ENCODE peak calls at places on chromosomes 2 and 18, in seven cellular contexts. A is left lung, L is AG10803, Z is GM23248, Y is left ventricle myocardium inferior, I is small intestine, G is skeletal muscle cell. K is an unnamed sample.

GRCh38 chr2:128260239-128261138 is 58.2 kb downstream of the HS6ST1 start:
- DNase-seq in A (no peak), L (peak; percentile 87), Z (peak; percentile 98), Y (no peak), I (no peak), G (peak; percentile 72), K (no peak)

GRCh38 chr2:182020319-182021055 is 34.8 kb downstream of the PPP1R1C start:
- DNase-seq in A (no peak), L (no peak), Z (peak; percentile 45), Y (no peak), I (no peak), G (no peak), K (no peak)

GRCh38 chr2:7280790-7281189 is 363.6 kb downstream of the RNF144A start:
- DNase-seq in A (no peak), L (no peak), Z (no peak), Y (no peak), I (no peak), G (no peak), K (no peak)

GRCh38 chr2:10039658-10040410 is 3.5 kb upstream of the KLF11 start:
- DNase-seq in A (no peak), L (peak; percentile 68), Z (peak; percentile 89), Y (no peak), I (no peak), G (no peak), K (no peak)

GRCh38 chr2:170711774-170712652 is 3.1 kb upstream of the SP5 start:
- DNase-seq in A (no peak), L (no peak), Z (no peak), Y (no peak), I (peak; percentile 28), G (no peak), K (peak; percentile 84)

GRCh38 chr2:20135631-20136050 is 84.2 kb upstream of the LAPTM4A start:
- DNase-seq in A (peak; percentile 68), L (peak; percentile 71), Z (peak; percentile 82), Y (peak; percentile 44), I (peak; percentile 67), G (no peak), K (peak; percentile 64)

GRCh38 chr2:239299218-239299939 is 101.4 kb downstream of the HDAC4 start:
- DNase-seq in A (peak; percentile 18), L (no peak), Z (no peak), Y (peak; percentile 5), I (peak; percentile 86), G (no peak), K (no peak)

GRCh38 chr2:38432827-38433606 is 55.9 kb upstream of the ATL2 start:
- DNase-seq in A (no peak), L (no peak), Z (no peak), Y (no peak), I (peak; percentile 93), G (no peak), K (peak; percentile 44)

GRCh38 chr2:113157108-113157896 is 16.5 kb upstream of the PSD4 start:
- DNase-seq in A (peak; percentile 54), L (no peak), Z (peak; percentile 58), Y (no peak), I (peak; percentile 68), G (no peak), K (peak; percentile 87)

DNA sequence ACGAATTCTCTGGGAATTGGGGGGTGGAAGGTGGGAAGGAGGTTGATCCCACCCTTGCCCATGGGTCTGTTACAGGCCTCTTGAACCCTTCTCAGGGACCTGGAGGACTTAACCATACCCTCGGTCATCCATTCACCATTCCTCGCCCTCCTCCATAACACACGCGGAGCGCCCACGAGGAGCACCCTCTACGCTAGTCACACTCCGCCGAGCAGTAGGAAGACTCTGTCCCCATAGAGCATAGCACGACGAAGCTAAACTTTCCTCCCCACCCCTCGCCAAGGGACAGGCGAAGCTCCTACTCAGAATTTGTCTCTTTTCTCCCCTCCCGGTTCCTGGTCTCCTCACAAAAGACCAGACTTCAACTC is 611 bp upstream of the ITSN2 start:
- DNase-seq in A (no peak), L (no peak), Z (no peak), Y (no peak), I (no peak), G (no peak), K (no peak)
- H3K4me3 ChIP-seq in A (peak overlapping the region; percentile 92), L (peak overlapping the region; percentile 79), Z (peak overlapping the region; percentile 87), Y (peak overlapping the region; percentile 93), I (no peak overlapping the region), G (peak overlapping the region; percentile 85), K (peak overlapping the region; percentile 90)

GRCh38 chr2:94870392-94871225 is 621 bp upstream of the TEKT4 start:
- DNase-seq in A (no peak), L (no peak), Z (no peak), Y (peak; percentile 9), I (no peak), G (no peak), K (peak; percentile 22)

GRCh38 chr2:94872088-94872618 is 923 bp downstream of the TEKT4 start:
- DNase-seq in A (no peak), L (no peak), Z (no peak), Y (no peak), I (no peak), G (no peak), K (no peak)

GRCh38 chr2:94869552-94870391 is 1.5 kb upstream of the TEKT4 start:
- DNase-seq in A (no peak), L (no peak), Z (no peak), Y (no peak), I (no peak), G (no peak), K (no peak)

GRCh38 chr2:94872676-94873361 is 1.6 kb downstream of the TEKT4 start:
- DNase-seq in A (no peak), L (no peak), Z (no peak), Y (peak; percentile 7), I (no peak), G (no peak), K (no peak)

DNA sequence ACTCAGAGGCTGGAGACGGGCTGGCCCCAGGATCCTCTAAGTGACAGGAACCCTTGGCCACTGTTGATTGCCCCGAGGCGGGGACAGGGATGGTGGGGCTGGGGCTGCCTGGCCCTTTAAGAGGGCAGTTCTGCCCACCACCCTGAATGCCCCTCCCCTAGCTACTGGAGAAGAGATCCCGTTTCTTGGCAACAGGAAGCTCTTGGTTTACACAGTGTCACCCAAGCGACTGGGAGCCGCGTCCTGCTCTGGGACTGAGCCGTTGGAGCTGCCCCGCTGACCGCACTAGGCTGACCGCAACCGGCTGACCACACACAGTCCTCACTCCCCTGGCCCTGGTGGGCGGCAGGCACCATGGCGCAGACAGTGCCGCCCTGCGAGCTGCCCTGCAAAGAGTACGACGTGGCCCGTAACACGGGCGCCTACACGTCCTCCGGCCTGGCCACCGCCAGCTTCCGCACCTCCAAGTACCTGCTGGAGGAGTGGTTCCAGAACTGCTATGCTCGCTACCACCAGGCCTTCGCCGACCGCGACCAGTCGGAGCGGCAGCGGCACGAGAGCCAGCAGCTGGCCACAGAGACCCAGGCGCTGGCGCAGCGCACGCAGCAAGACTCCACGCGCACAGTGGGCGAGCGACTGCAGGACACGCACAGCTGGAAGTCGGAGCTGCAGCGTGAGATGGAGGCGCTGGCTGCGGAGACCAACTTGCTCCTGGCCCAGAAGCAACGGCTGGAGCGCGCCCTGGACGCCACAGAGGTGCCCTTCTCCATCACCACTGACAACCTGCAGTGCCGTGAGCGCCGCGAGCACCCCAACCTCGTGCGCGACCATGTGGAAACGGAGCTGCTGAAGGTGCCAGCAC is at the start of gene TEKT4:
- DNase-seq in A (no peak), L (no peak), Z (peak; percentile 10), Y (peak; percentile 10), I (no peak), G (no peak), K (no peak)
- H3K4me3 ChIP-seq in A (no peak within 1 kb of the TSS), L (no peak within 1 kb of the TSS), Z (no peak within 1 kb of the TSS), Y (peak within 1 kb of the TSS; percentile 19), I (no peak within 1 kb of the TSS), G (no peak within 1 kb of the TSS), K (no peak within 1 kb of the TSS)

DNA sequence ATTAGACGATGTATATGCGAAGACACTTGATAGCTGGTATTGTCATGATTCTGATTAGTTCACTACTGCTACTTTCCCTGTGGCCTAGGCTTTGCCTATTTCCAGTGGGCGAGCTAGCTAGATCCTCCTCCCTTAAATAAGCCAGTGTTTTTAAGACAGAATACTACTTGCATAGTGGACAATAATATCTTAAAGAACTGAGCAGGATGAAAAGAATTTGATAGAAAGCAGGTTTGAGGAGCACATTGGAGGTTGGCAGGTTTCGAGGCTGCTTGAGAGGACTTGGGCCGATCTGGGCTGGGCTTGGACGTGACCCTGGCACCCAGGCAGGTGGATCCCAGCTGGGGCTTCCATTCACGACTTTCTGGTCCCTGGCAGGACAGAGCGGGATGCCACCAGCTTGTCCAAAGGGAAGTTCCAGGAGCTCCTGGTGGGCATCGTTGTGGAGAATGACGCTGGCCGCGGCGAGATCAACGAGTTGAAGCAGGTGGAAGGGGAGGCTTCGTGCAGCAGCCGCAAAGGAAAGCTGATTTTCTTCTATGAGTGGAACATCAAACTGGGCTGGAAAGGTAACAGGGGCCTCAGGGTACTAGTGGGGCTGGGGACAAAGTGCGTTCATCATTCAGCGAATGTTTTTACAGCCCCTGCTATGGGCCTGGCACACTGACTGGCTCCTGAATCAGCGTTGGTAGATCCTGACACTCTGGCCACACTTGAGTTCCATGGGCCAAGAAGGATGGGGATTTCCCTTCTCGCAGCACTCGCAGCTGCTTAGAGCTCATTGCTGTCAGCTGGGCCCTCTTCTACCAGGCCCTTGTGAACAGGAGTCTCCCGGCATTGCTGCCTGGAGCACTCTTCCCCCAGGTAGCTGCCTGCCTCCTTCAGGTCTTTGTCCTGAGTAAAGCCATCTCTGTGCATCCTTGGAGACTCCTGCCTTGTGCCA is 16.9 kb downstream of the C2orf74 start:
- DNase-seq in A (peak; percentile 76), L (peak; percentile 30), Z (peak; percentile 57), Y (no peak), I (peak; percentile 40), G (no peak), K (no peak)
- H3K4me3 ChIP-seq in A (peak overlapping the region; percentile 76), L (peak overlapping the region; percentile 75), Z (peak overlapping the region; percentile 86), Y (peak overlapping the region; percentile 90), I (no peak overlapping the region), G (peak overlapping the region; percentile 66), K (peak overlapping the region; percentile 82)

DNA sequence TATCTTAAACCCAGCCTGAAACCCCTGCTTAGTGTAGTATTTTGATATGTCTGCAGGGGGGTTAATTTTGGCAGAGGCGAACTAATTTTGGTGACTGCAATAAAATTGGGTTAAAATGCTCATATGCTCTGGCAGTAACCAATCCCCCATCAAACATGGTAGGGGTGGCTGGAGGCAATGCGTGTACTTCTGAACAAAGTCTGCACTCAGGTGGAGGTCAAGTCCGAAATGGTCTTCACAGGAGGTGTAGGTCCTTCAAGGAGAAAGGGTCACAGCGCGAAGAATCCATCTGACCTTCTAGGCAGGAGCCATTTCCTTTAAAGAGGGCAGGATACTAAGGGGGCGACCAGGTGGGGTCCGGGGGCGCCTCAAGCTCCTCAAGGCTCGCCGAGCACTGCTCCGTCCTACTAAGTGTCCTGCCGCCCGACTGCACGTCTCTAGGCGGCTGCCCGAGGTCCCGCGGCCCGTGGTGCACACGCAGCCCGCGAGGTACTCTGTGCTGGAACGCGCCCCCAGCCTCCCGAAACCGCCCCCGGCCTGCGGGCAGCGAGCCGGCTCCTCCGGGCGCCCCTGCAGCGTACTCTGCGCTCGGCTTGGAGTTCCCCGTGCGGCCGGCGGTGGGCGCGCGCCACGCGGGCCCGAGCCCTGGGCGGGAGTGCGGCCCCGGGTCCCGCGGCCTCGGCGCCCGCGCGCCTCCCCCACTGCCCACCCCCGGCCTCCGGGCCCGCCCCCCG is 1.7 kb upstream of the LDLRAD4 start:
- DNase-seq in A (no peak), L (no peak), Z (peak; percentile 24), Y (peak; percentile 59), I (peak; percentile 40), G (no peak), K (no peak)
- H3K4me3 ChIP-seq in A (peak overlapping the region; percentile 60), L (no peak overlapping the region), Z (peak overlapping the region; percentile 51), Y (peak overlapping the region; percentile 74), I (peak overlapping the region; percentile 66), G (peak overlapping the region; percentile 46), K (peak overlapping the region; percentile 39)

GRCh38 chr18:69945220-69946114 is 2.2 kb downstream of the CD226 start:
- DNase-seq in A (no peak), L (no peak), Z (no peak), Y (no peak), I (peak; percentile 19), G (no peak), K (no peak)
- H3K4me3 ChIP-seq in A (no peak overlapping the region), L (no peak overlapping the region), Z (no peak overlapping the region), Y (no peak overlapping the region), I (no peak overlapping the region), G (no peak overlapping the region), K (no peak overlapping the region)

K was measured in Caco-2.